ENCODE peak calls at places on chromosomes 7 and 10, in seven cellular contexts. G, O, T, J, R, Y and I are unnamed samples.

GRCh38 chr7:141558544-141559183 is 7.5 kb downstream of the AGK start:
- DNase-seq in G (no peak), O (no peak), T (peak; percentile 31), J (no peak), R (no peak), Y (peak; percentile 81), I (no peak)

GRCh38 chr10:84160663-84161362 is 12.8 kb upstream of the GPR15LG start:
- DNase-seq in G (no peak), O (no peak), T (no peak), J (no peak), R (no peak), Y (no peak), I (no peak)

GRCh38 chr7:962401-963081 is 8.1 kb upstream of the ADAP1 start:
- DNase-seq in G (no peak), O (no peak), T (no peak), J (no peak), R (no peak), Y (no peak), I (no peak)

GRCh38 chr10:17074548-17074860 is 55.1 kb downstream of the CUBN start:
- DNase-seq in G (no peak), O (no peak), T (peak; percentile 23), J (no peak), R (peak; percentile 59), Y (peak; percentile 76), I (peak; percentile 17)

GRCh38 chr10:70575486-70575873 is 27.1 kb downstream of the PRF1 start:
- DNase-seq in G (no peak), O (no peak), T (peak; percentile 60), J (no peak), R (peak; percentile 58), Y (peak; percentile 27), I (no peak)

GRCh38 chr10:123323884-123324283 is 169.7 kb downstream of the BUB3 start:
- DNase-seq in G (no peak), O (no peak), T (no peak), J (no peak), R (no peak), Y (no peak), I (no peak)

GRCh38 chr10:112565434-112566053 is 118.5 kb downstream of the VTI1A start:
- DNase-seq in G (no peak), O (peak; percentile 52), T (peak; percentile 85), J (peak; percentile 67), R (peak; percentile 40), Y (peak; percentile 53), I (peak; percentile 54)

GRCh38 chr7:143518521-143518920 is 40.8 kb downstream of the TAS2R41 start:
- DNase-seq in G (no peak), O (peak; percentile 94), T (no peak), J (no peak), R (peak; percentile 64), Y (no peak), I (no peak)

GRCh38 chr7:29508608-29509007 is 55.0 kb upstream of the PRR15 start:
- DNase-seq in G (no peak), O (no peak), T (no peak), J (no peak), R (no peak), Y (no peak), I (no peak)

GRCh38 chr7:2512179-2512644 is 7.4 kb upstream of the LFNG start:
- DNase-seq in G (no peak), O (no peak), T (no peak), J (no peak), R (no peak), Y (no peak), I (no peak)

GRCh38 chr7:25854608-25855497 is 297.1 kb upstream of the NFE2L3 start:
- DNase-seq in G (no peak), O (peak; percentile 99), T (peak; percentile 90), J (peak; percentile 69), R (peak; percentile 99), Y (peak; percentile 83), I (peak; percentile 98)

GRCh38 chr7:149005427-149006344 is 22.6 kb downstream of the PDIA4 start:
- DNase-seq in G (no peak), O (no peak), T (peak; percentile 77), J (peak; percentile 78), R (peak; percentile 72), Y (peak; percentile 23), I (no peak)

GRCh38 chr10:76881477-76882220 is 756.0 kb downstream of the KCNMA1 start:
- DNase-seq in G (peak; percentile 60), O (peak; percentile 17), T (no peak), J (no peak), R (no peak), Y (peak; percentile 9), I (no peak)

GRCh38 chr7:4745265-4745919 is 30.0 kb upstream of the AP5Z1 start:
- DNase-seq in G (no peak), O (no peak), T (no peak), J (no peak), R (no peak), Y (no peak), I (no peak)

GRCh38 chr10:27743736-27744477 is 1.7 kb downstream of the MKX start:
- DNase-seq in G (no peak), O (no peak), T (peak; percentile 42), J (no peak), R (peak; percentile 33), Y (peak; percentile 20), I (no peak)

GRCh38 chr7:47225387-47226170 is 356.3 kb downstream of the TNS3 start:
- DNase-seq in G (no peak), O (no peak), T (no peak), J (no peak), R (no peak), Y (no peak), I (no peak)

GRCh38 chr10:514137-514671 is 175.3 kb downstream of the DIP2C start:
- DNase-seq in G (no peak), O (no peak), T (peak; percentile 76), J (no peak), R (no peak), Y (no peak), I (no peak)

GRCh38 chr7:27972272-27972671 is 208.3 kb downstream of the JAZF1 start:
- DNase-seq in G (no peak), O (no peak), T (no peak), J (no peak), R (no peak), Y (no peak), I (no peak)

GRCh38 chr10:77417806-77418205 is 219.8 kb downstream of the KCNMA1 start:
- DNase-seq in G (no peak), O (no peak), T (peak; percentile 23), J (no peak), R (no peak), Y (no peak), I (no peak)

GRCh38 chr10:1097436-1097835 is 41.3 kb downstream of the WDR37 start:
- DNase-seq in G (no peak), O (no peak), T (no peak), J (no peak), R (no peak), Y (no peak), I (no peak)

GRCh38 chr10:29535012-29535777 is 99.6 kb downstream of the SVIL start:
- DNase-seq in G (no peak), O (no peak), T (peak; percentile 90), J (peak; percentile 58), R (peak; percentile 82), Y (peak; percentile 83), I (no peak)

GRCh38 chr10:74924251-74924954 is 98.0 kb downstream of the KAT6B start:
- DNase-seq in G (peak; percentile 78), O (no peak), T (peak; percentile 87), J (no peak), R (peak; percentile 79), Y (peak; percentile 87), I (peak; percentile 96)

GRCh38 chr10:93566435-93567276 is at the start of gene FFAR4:
- DNase-seq in G (no peak), O (no peak), T (peak; percentile 32), J (peak; percentile 21), R (no peak), Y (peak; percentile 34), I (no peak)